ENCODE peak calls at places on chromosomes 13 and 19, in four cellular contexts. Z is WTC11, R is HepG2, Q is K562. S is an unnamed sample.

GRCh38 chr19:8094336-8094735 is 41.8 kb downstream of the CCL25 start:
- DNase-seq in Z (no peak), R (no peak), Q (no peak), S (no peak)

GRCh38 chr13:26819067-26819466 is 58.5 kb upstream of the GPR12 start:
- DNase-seq in Z (no peak), R (no peak), Q (no peak), S (no peak)

GRCh38 chr19:55305491-55305890 is 19.6 kb downstream of the TMEM150B start:
- DNase-seq in Z (peak), R (no peak), Q (peak), S (peak)

GRCh38 chr13:101942535-101943157 is 459.2 kb downstream of the FGF14 start:
- DNase-seq in Z (no peak), R (no peak), Q (no peak), S (no peak)

GRCh38 chr13:107907065-107907464 is 308.3 kb downstream of the LIG4 start:
- DNase-seq in Z (no peak), R (no peak), Q (no peak), S (no peak)

GRCh38 chr19:28686741-28687140 is 526.2 kb downstream of the UQCRFS1 start:
- DNase-seq in Z (no peak), R (no peak), Q (no peak), S (no peak)

GRCh38 chr13:30142502-30143211 is 164.7 kb downstream of the KATNAL1 start:
- DNase-seq in Z (no peak), R (peak), Q (no peak), S (no peak)

GRCh38 chr19:23699521-23699860 is 12.5 kb upstream of the ZNF675 start:
- DNase-seq in Z (peak), R (no peak), Q (no peak), S (no peak)

GRCh38 chr13:34731486-34731885 is 210.6 kb upstream of the NBEA start:
- DNase-seq in Z (no peak), R (no peak), Q (no peak), S (no peak)

GRCh38 chr13:99015606-99016520 is 38.0 kb upstream of the DOCK9 start:
- DNase-seq in Z (no peak), R (no peak), Q (no peak), S (no peak)

GRCh38 chr13:29464105-29464679 is 131.3 kb downstream of the SLC7A1 start:
- DNase-seq in Z (no peak), R (no peak), Q (no peak), S (no peak)

GRCh38 chr13:73059460-73060250 is 850 bp downstream of the KLF5 start:
- DNase-seq in Z (peak), R (peak), Q (peak), S (peak)

GRCh38 chr13:41054212-41054877 is 7.0 kb upstream of the WBP4 start:
- DNase-seq in Z (no peak), R (peak), Q (no peak), S (peak)

DNA sequence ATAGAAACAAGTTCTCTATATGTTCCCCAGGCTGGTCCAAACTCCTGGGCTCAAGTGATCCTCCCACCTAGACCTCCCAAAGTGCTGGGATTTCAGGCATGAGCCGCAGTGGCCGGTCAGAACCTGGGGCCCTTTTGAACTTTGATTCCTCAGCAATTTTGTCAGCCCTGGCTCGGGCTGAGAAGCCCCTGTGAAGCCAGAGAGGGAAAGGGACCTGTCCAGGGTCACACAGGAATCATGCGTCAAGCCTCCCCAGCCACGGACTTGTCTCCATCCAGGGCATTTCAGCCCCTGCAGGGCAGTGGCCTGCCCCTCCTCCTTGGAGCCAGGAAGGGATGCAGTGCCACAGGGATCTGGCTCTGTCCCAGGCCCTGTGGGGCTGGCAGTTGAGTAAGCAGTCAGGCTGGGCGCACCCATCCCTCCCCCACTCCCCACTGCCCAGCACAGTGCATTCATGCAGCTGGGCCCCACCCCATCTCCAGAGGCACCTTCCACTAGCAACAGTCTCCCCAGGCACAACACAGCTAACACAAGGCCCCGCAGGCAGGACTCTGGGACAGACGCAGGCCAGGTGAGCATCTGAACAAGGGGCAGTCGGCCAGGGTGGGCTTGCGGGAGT is at the start of gene CAPS:
- DNase-seq in Z (no peak), R (peak), Q (no peak), S (no peak)
- TF ChIP-seq ELF4 in Z (no peak), R (no peak), Q (no peak), S (no peak)

GRCh38 chr13:114179087-114179658 is at the start of gene CFAP97D2:
- DNase-seq in Z (no peak), R (no peak), Q (no peak), S (no peak)
- TF ChIP-seq ELF4 in Z (no peak), R (no peak), Q (no peak), S (no peak)

GRCh38 chr13:32019612-32020233 is 11.9 kb upstream of the FRY start:
- DNase-seq in Z (peak), R (peak), Q (peak), S (peak)

GRCh38 chr13:32016119-32016518 is 15.5 kb upstream of the FRY start:
- DNase-seq in Z (no peak), R (no peak), Q (no peak), S (no peak)

GRCh38 chr13:32017449-32017848 is 14.1 kb upstream of the FRY start:
- DNase-seq in Z (no peak), R (no peak), Q (no peak), S (no peak)

GRCh38 chr13:32011971-32012370 is 19.6 kb upstream of the FRY start:
- DNase-seq in Z (no peak), R (no peak), Q (no peak), S (no peak)

GRCh38 chr13:32016631-32017030 is 14.9 kb upstream of the FRY start:
- DNase-seq in Z (no peak), R (no peak), Q (no peak), S (no peak)
- TF ChIP-seq ELF4 in Z (no peak), R (no peak), Q (no peak), S (no peak)

DNA sequence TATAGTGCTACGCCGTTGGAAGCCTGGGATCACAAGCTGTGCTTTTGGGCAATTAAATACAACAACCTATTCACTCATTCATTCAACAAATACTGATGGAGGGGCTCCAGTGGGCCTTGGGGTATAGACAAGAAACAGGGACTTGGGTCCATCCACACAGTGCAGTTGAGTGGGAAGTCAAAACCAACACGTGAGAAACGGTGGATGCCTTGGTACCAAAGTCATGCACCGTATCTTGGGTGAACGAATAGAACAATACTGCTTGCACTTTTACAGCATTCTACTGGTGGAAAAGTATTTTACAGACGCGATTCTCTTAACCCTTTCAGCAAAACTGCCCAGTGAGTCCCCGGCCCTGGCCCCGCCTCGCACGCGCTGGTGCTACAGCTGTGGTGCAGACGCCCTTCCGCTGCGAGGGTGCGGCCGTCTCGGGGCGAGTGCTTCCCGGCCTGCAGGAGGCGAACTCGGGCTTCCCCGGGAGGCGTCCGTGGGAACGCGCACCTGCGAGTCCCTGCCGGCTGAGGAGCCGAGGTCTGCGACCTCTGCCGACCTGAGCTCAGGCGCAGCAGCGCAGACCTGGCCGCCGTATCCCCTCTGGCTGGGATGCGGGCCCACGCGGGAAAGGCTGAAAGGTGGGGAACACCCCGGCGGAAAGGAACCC is 8.3 kb downstream of the TNFRSF19 start:
- DNase-seq in Z (peak), R (peak), Q (peak), S (peak)
- TF ChIP-seq ELF4 in Z (no peak), R (no peak), Q (no peak), S (no peak)

DNA sequence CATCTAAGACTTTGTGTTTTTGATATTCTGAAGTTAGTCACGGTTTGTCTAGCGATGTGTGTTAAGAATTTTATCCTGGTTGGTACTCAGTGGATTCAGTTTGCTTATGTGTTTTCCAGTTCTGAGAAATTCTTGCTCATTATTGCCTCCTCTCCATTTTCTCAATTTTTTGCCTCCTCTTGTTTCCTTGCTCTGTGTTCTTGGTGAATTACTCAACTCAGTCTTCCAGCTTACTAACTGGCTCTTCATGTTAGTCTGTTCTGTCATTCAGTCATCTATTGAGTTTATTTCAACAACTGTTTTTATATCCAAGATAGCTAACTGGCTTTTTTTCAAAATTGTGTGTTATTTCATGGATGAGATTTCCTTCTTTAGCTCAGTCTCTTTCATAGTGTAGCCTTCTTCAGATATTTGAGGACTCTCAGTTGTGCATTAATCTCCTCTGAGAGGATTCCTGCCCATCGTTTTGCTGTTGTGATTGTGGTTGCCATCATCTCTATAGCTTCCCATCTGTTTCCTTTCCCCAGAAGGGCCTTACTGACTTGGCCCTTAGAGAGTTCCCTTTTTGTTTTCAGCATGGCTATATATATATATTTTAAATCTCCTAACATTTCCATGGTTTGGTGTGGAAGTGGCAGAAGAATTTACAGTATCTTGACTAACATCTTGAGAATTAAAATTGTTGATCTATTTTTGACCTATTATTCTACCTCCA is 6.2 kb downstream of the SETDB2 start:
- DNase-seq in Z (no peak), R (no peak), Q (no peak), S (no peak)
- TF ChIP-seq ELF4 in Z (no peak), R (no peak), Q (no peak), S (no peak)

GRCh38 chr13:47038196-47038595 is 141.3 kb upstream of the HTR2A start:
- DNase-seq in Z (no peak), R (no peak), Q (no peak), S (no peak)

GRCh38 chr13:47039106-47039505 is 142.3 kb upstream of the HTR2A start:
- DNase-seq in Z (no peak), R (no peak), Q (no peak), S (no peak)

GRCh38 chr13:47033216-47033615 is 136.4 kb upstream of the HTR2A start:
- DNase-seq in Z (no peak), R (no peak), Q (no peak), S (no peak)

DNA sequence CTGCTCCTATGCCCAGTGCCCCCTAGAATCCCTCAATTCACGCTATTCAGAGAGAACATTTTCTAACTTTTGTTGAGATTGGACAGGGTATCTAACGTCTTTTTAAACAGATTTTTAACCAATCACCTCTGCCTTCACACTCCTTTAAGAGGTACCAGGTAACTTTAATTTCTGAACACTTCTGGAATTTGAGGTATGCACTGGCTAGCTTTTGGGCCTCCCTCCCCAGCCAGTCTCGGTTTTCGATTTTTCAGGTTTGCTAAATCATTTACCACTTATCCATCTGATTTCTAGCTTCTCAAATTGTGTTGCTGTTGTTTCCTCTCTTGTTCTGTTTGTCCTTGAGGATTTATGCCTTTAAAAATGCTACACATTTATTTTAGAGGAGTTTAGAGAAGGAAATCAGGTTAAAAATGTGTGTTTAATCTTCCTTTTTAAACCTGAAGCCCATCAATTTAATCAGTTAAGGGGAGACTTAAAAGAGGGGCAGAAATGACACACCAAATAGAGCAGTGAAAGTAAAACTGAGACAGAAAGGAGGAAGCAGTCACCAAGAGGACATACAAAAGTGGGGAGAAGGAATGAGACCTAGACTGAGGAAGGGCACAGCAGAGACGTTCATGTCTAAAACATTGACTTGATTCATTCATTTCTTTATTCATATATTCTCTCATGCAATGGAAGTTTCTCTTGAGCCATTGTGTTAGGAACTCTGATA is 139.6 kb upstream of the HTR2A start:
- DNase-seq in Z (no peak), R (no peak), Q (no peak), S (no peak)
- TF ChIP-seq ELF4 in Z (no peak), R (no peak), Q (no peak), S (no peak)

GRCh38 chr19:2089001-2089711 is 7.0 kb downstream of the MOB3A start:
- DNase-seq in Z (no peak), R (no peak), Q (no peak), S (no peak)
- TF ChIP-seq ELF4 in Z (no peak), R (no peak), Q (no peak), S (no peak)

GRCh38 chr13:95234242-95234641 is 67.0 kb downstream of the ABCC4 start:
- DNase-seq in Z (no peak), R (no peak), Q (no peak), S (no peak)

GRCh38 chr13:95231393-95231792 is 69.9 kb downstream of the ABCC4 start:
- DNase-seq in Z (no peak), R (no peak), Q (no peak), S (no peak)

GRCh38 chr13:95235944-95236343 is 65.3 kb downstream of the ABCC4 start:
- DNase-seq in Z (no peak), R (no peak), Q (no peak), S (no peak)

GRCh38 chr13:95235199-95235726 is 66.0 kb downstream of the ABCC4 start:
- DNase-seq in Z (no peak), R (no peak), Q (no peak), S (no peak)

DNA sequence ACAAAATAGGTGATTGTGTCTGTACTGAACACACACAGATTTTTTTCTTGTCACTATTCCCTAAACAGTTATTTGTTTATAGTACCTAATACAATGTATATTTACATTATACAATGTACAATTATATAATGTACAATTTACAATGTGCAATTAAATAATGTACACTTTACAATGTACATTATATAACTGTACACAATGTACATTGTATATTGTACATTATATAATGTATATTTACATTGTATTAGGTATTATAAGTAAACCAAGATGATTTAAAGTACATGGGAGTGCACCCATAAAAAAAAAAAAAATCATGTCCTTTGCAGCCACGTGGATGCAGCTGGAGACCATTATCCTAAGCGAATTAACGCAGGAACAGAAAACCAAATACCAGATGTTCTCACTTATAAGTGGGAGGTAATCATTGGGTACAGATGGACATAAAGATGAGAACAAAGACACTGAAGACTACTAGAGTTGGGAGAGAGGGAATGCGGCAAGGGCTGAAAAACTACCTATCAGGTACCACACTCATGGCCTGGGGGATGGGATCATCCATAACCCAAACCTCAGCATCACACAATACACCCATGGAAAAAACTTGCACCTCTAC is 68.1 kb downstream of the ABCC4 start:
- DNase-seq in Z (no peak), R (no peak), Q (peak), S (no peak)
- TF ChIP-seq ELF4 in Z (no peak), R (no peak), Q (no peak), S (no peak)

GRCh38 chr19:1754651-1755466 is 1.6 kb downstream of the ONECUT3 start:
- DNase-seq in Z (no peak), R (no peak), Q (no peak), S (no peak)

GRCh38 chr19:1753730-1754442 is 580 bp downstream of the ONECUT3 start:
- DNase-seq in Z (no peak), R (no peak), Q (no peak), S (no peak)

GRCh38 chr19:1756264-1756663 is 3.0 kb downstream of the ONECUT3 start:
- DNase-seq in Z (no peak), R (no peak), Q (no peak), S (no peak)

GRCh38 chr19:1756705-1757445 is 3.6 kb downstream of the ONECUT3 start:
- DNase-seq in Z (no peak), R (no peak), Q (no peak), S (no peak)

DNA sequence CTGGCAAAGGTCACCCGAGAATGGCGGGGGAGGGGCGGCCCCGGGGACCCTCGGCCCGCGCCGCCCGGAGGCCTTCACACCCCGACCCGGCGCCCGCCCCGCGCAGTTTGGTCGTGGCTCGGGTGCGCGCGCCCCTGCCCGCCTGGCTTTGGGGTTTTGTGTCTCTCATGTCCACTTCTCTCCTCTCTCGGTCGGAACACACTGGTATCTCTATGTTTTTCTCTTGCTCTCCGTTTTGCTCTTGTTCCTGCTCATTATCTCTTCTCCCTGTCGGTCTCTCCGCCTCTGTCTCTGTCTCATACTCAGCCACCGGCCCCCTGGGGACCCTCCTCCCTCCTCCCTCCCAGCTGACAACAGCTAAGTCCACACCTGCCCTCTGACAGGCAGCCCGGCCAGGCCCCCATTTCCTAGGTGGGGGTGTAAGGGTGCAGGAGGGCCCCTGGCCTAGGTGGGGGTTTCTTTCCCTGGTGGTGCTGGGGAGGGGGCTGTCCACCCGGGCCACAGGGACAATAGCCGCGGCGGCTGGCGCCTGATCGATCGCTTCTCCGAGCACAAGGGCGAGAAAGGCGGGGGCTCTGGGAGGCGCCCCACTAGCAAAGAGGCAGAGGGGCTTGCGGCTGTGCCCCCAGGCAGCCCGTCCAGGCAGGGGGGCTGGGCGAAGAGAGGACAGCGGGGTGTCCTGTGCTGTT is 2.3 kb downstream of the ONECUT3 start:
- DNase-seq in Z (no peak), R (no peak), Q (no peak), S (no peak)
- TF ChIP-seq ELF4 in Z (no peak), R (no peak), Q (no peak), S (no peak)

GRCh38 chr19:33446918-33447293 is 73.4 kb downstream of the CEBPG start:
- DNase-seq in Z (no peak), R (no peak), Q (no peak), S (no peak)
- TF ChIP-seq ELF4 in Z (no peak), R (no peak), Q (no peak), S (no peak)